ENCODE peak calls at places on chromosomes 4 and X, in eight cellular contexts. H is astrocyte, W is HL-60, I is transverse colon, S is AG09309, P is tibial nerve, B is cardiac muscle cell, K is nephron progenitor cell. O is an unnamed sample.

GRCh38 chr4:173522160-173522873 is 7.7 kb downstream of the HAND2 start:
- DNase-seq in K (peak), W (no peak), I (peak), B (peak), P (peak), H (peak), S (peak), O (no peak)

GRCh38 chr4:57124145-57124544 is 14.0 kb upstream of the IGFBP7 start:
- DNase-seq in S (no peak), K (no peak), P (no peak), H (no peak), B (peak), W (no peak), I (no peak), O (no peak)

GRCh38 chrX:153406011-153406410 is 4.9 kb upstream of the PNMA6E start:
- DNase-seq in P (no peak), H (no peak), W (no peak), S (no peak), I (no peak), K (no peak), B (no peak), O (no peak)

GRCh38 chr4:184192933-184193332 is 24.7 kb downstream of the ENPP6 start:
- DNase-seq in B (no peak), K (no peak), I (no peak), H (no peak), P (no peak), S (no peak), W (no peak), O (no peak)

GRCh38 chr4:80014531-80014930 is 58.5 kb downstream of the ANTXR2 start:
- DNase-seq in B (no peak), S (no peak), W (no peak), K (no peak), I (no peak), H (peak), P (no peak), O (no peak)

GRCh38 chrX:81556880-81557279 is 355.0 kb downstream of the SH3BGRL start:
- DNase-seq in W (no peak), P (no peak), B (no peak), K (no peak), I (no peak), S (no peak), H (no peak), O (no peak)

GRCh38 chrX:1126738-1127137 is 85.7 kb downstream of the CRLF2 start:
- DNase-seq in W (no peak), P (no peak), I (no peak), K (no peak), H (no peak), S (no peak), B (no peak), O (no peak)

GRCh38 chr4:148914734-148915133 is 472.5 kb upstream of the NR3C2 start:
- DNase-seq in I (no peak), W (no peak), B (no peak), P (no peak), K (no peak), H (no peak), S (no peak), O (no peak)

GRCh38 chr4:95159384-95159783 is 389.4 kb downstream of the UNC5C start:
- DNase-seq in H (no peak), K (no peak), P (no peak), S (no peak), W (no peak), I (no peak), B (no peak), O (no peak)

GRCh38 chr4:7389719-7390118 is 45.0 kb downstream of the PSAPL1 start:
- DNase-seq in H (no peak), S (no peak), P (no peak), B (no peak), W (no peak), I (peak), K (no peak), O (no peak)

GRCh38 chr4:27463816-27464215 is 603.2 kb downstream of the STIM2 start:
- DNase-seq in H (peak), S (peak), W (no peak), P (no peak), K (no peak), I (no peak), B (peak), O (no peak)

GRCh38 chr4:93302310-93302709 is 526.2 kb upstream of the ATOH1 start:
- DNase-seq in H (no peak), P (no peak), I (no peak), S (no peak), W (no peak), K (no peak), B (no peak), O (no peak)

GRCh38 chr4:130336585-130337217 is 1240.7 kb downstream of the C4orf33 start:
- DNase-seq in H (peak), W (no peak), S (no peak), K (no peak), I (no peak), B (peak), P (no peak), O (no peak)

GRCh38 chrX:22800360-22800759 is 199.4 kb upstream of the DDX53 start:
- DNase-seq in H (peak), K (no peak), P (no peak), I (no peak), W (peak), S (peak), B (peak), O (no peak)

GRCh38 chr4:108080752-108081151 is 88.0 kb downstream of the LEF1 start:
- DNase-seq in K (no peak), H (no peak), S (no peak), W (no peak), P (no peak), I (no peak), B (no peak), O (no peak)

GRCh38 chrX:153971632-153972367 is at the start of gene HCFC1:
- DNase-seq in W (no peak), I (peak), K (peak), B (peak), P (peak), S (peak), H (peak), O (peak)

GRCh38 chrX:39459204-39459603 is 638.6 kb downstream of the BCOR start:
- DNase-seq in P (no peak), B (no peak), K (no peak), I (no peak), H (no peak), W (no peak), S (no peak), O (no peak)

GRCh38 chr4:122798101-122798500 is 28.5 kb upstream of the FGF2 start:
- DNase-seq in K (no peak), B (peak), S (peak), P (no peak), W (no peak), I (no peak), H (peak), O (no peak)

GRCh38 chr4:142845293-142846070 is 619 bp downstream of the INPP4B start:
- DNase-seq in W (no peak), H (no peak), S (no peak), B (peak), I (peak), P (no peak), K (peak), O (no peak)

GRCh38 chrX:124518888-124519287 is 172.5 kb downstream of the SH2D1A start:
- DNase-seq in H (peak), P (no peak), W (no peak), I (no peak), K (no peak), B (no peak), S (no peak), O (no peak)

GRCh38 chr4:139603576-139604387 is 47.8 kb upstream of the SETD7 start:
- DNase-seq in W (peak), P (no peak), S (no peak), I (peak), H (peak), B (peak), K (peak), O (no peak)

GRCh38 chr4:184287697-184288255 is 70.1 kb upstream of the ENPP6 start:
- DNase-seq in S (peak), P (no peak), K (no peak), I (peak), H (no peak), W (no peak), B (peak), O (no peak)

GRCh38 chr4:86935499-86935832 is 655 bp downstream of the AFF1 start:
- DNase-seq in H (no peak), P (no peak), I (no peak), B (no peak), S (no peak), K (no peak), W (peak), O (no peak)

GRCh38 chr4:5383191-5383980 is 325.0 kb downstream of the EVC2 start:
- DNase-seq in B (no peak), H (no peak), S (no peak), K (no peak), I (no peak), W (no peak), P (no peak), O (no peak)

GRCh38 chr4:60443796-60444195 is 756.3 kb upstream of the ADGRL3 start:
- DNase-seq in K (no peak), H (no peak), I (no peak), W (no peak), P (no peak), B (no peak), S (no peak), O (no peak)

GRCh38 chr4:123840232-123840631 is 443.6 kb downstream of the SPRY1 start:
- DNase-seq in P (no peak), H (no peak), S (no peak), B (no peak), I (no peak), K (no peak), W (no peak), O (no peak)

GRCh38 chr4:21083413-21083812 is 383.2 kb downstream of the PACRGL start:
- DNase-seq in P (no peak), H (no peak), K (no peak), S (no peak), W (no peak), I (no peak), B (no peak), O (no peak)

GRCh38 chr4:140736669-140737343 is 19.4 kb downstream of the TBC1D9 start:
- DNase-seq in B (no peak), P (no peak), K (no peak), H (no peak), W (no peak), S (no peak), I (no peak), O (no peak)

GRCh38 chr4:37431417-37431743 is 186.8 kb downstream of the NWD2 start:
- DNase-seq in B (no peak), I (no peak), K (no peak), S (no peak), H (no peak), W (no peak), P (no peak), O (no peak)

GRCh38 chr4:13201241-13201640 is 282.9 kb downstream of the RAB28 start:
- DNase-seq in I (no peak), S (no peak), P (no peak), B (no peak), W (no peak), H (no peak), K (no peak), O (no peak)

GRCh38 chr4:38177792-38178665 is 217.8 kb downstream of the PTTG2 start:
- DNase-seq in W (peak), P (peak), H (no peak), S (no peak), B (peak), I (peak), K (no peak), O (peak)

GRCh38 chr4:180106122-180106521 is 2137.1 kb upstream of the TENM3 start:
- DNase-seq in H (peak), I (no peak), S (no peak), B (no peak), K (no peak), W (no peak), P (no peak), O (no peak)

GRCh38 chrX:135194684-135195083 is 23.5 kb upstream of the CT55 start:
- DNase-seq in H (no peak), K (no peak), I (no peak), P (no peak), W (no peak), S (no peak), B (no peak), O (no peak)

GRCh38 chr4:166282081-166282770 is 409.2 kb downstream of the TLL1 start:
- DNase-seq in P (no peak), H (no peak), K (no peak), B (no peak), S (no peak), I (no peak), W (no peak), O (no peak)

GRCh38 chrX:107008034-107008433 is 8.0 kb upstream of the MORC4 start:
- DNase-seq in I (no peak), P (no peak), B (no peak), H (no peak), W (no peak), S (no peak), K (no peak), O (no peak)

GRCh38 chrX:104172788-104173187 is 6.5 kb downstream of the FAM199X start:
- DNase-seq in H (peak), P (no peak), I (no peak), S (no peak), W (no peak), B (peak), K (no peak), O (no peak)

GRCh38 chrX:82163701-82164100 is 961.8 kb downstream of the SH3BGRL start:
- DNase-seq in I (no peak), P (no peak), K (no peak), S (no peak), B (no peak), W (no peak), H (no peak), O (no peak)

GRCh38 chrX:54891573-54891972 is 29.1 kb upstream of the TRO start:
- DNase-seq in H (peak), K (peak), S (peak), B (peak), P (no peak), W (peak), I (peak), O (no peak)
- TF ChIP-seq CTCF in H (peak), K (no peak), S (peak), B (peak), P (no peak), W (peak), I (peak), O (peak)

DNA sequence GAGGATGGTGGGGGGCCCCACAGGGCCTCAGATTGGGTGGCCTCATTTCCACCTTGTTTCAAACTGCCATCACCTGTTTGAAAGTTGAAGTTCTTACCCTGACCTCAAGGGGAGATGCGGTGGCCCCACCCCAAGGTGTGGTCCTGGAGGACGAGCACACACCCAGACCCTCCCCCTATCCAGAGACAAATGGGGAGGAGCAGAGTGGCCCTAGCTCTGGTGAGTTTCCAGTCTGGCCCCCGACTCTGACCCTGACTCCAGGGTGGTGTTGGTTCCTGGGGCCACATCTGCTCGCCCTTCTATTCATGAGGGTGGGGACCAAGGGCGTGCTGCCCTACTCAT is 36.3 kb upstream of the ADRA2C start:
- DNase-seq in I (no peak), K (no peak), B (no peak), P (no peak), H (no peak), W (no peak), S (no peak), O (no peak)
- TF ChIP-seq CTCF in I (no peak), K (no peak), B (no peak), P (no peak), H (no peak), W (no peak), S (no peak), O (no peak)

GRCh38 chr4:53658029-53658428 is 66.7 kb upstream of the LNX1 start:
- DNase-seq in W (no peak), S (no peak), I (no peak), B (no peak), H (no peak), K (no peak), P (no peak), O (no peak)

GRCh38 chr4:53654300-53654758 is 63.0 kb upstream of the LNX1 start:
- DNase-seq in W (no peak), B (peak), H (peak), K (no peak), P (no peak), S (peak), I (no peak), O (no peak)

GRCh38 chr4:53659112-53659511 is 67.8 kb upstream of the LNX1 start:
- DNase-seq in S (no peak), I (no peak), W (no peak), K (no peak), P (no peak), B (no peak), H (no peak), O (no peak)

GRCh38 chr4:53653484-53654053 is 62.3 kb upstream of the LNX1 start:
- DNase-seq in S (no peak), H (no peak), I (peak), P (no peak), K (no peak), B (peak), W (no peak), O (no peak)

GRCh38 chr4:53656421-53656981 is 65.2 kb upstream of the LNX1 start:
- DNase-seq in I (no peak), H (peak), K (no peak), W (no peak), B (peak), S (peak), P (no peak), O (no peak)
- TF ChIP-seq CTCF in I (peak), H (peak), K (no peak), W (no peak), B (peak), S (peak), P (peak), O (no peak)

GRCh38 chr4:31538877-31539276 is 818.7 kb downstream of the PCDH7 start:
- DNase-seq in P (no peak), H (no peak), W (no peak), S (no peak), I (no peak), K (no peak), B (no peak), O (no peak)
- TF ChIP-seq CTCF in P (no peak), H (no peak), W (no peak), S (no peak), I (no peak), K (no peak), B (no peak), O (no peak)

GRCh38 chrX:53294024-53294648 is 12.8 kb upstream of the IQSEC2 start:
- DNase-seq in H (no peak), K (no peak), P (no peak), B (peak), I (no peak), W (no peak), S (no peak), O (no peak)
- TF ChIP-seq CTCF in H (no peak), K (no peak), P (no peak), B (peak), I (no peak), W (no peak), S (peak), O (no peak)

DNA sequence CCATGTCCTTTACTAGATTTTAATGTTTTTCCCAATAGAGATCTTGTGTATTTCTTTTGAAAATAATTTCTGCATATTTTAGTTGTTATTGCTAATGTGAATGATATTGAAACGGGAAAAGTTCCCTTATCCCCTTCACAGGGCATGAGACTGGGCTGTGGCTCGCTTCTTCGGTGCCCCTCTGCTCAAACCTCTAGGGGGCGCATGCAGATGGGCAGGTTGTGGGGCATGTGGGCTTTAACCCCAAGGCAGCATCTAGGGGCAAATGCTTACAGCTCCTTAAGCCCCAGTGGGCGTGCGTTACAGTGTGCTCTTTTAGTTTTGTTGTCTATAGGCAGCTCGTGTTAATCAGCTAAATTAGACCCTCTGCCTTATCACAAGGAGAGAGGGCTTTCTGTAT is 194.7 kb downstream of the OPHN1 start:
- DNase-seq in K (no peak), S (no peak), P (no peak), I (no peak), H (no peak), W (no peak), B (no peak), O (peak)
- TF ChIP-seq CTCF in K (peak), S (peak), P (no peak), I (peak), H (no peak), W (peak), B (peak), O (peak)